ENCODE peak calls at places on chromosomes 4 and X, in nine cellular contexts. P is AG04449, Z is endothelial cell, B is GM13976, F is NB4, N is suprapubic skin, I is fibroblast of mammary gland, O is esophagus squamous epithelium, M is heart right ventricle. G is an unnamed sample.

GRCh38 chr4:164952551-164952950 is 24.9 kb downstream of the TRIM61 start:
- DNase-seq in I (no peak), P (no peak), N (no peak), Z (no peak), B (no peak), F (no peak), O (no peak), M (no peak), G (no peak)

GRCh38 chr4:1323635-1324442 is 23.2 kb upstream of the UVSSA start:
- DNase-seq in F (no peak), I (peak), Z (no peak), O (no peak), N (no peak), B (no peak), P (peak), M (no peak), G (peak)

GRCh38 chrX:81925812-81926211 is 723.9 kb downstream of the SH3BGRL start:
- DNase-seq in F (no peak), N (no peak), M (no peak), B (no peak), I (no peak), P (no peak), Z (no peak), O (no peak), G (no peak)

GRCh38 chr4:61373901-61374611 is 173.9 kb downstream of the ADGRL3 start:
- DNase-seq in N (no peak), B (no peak), O (no peak), P (no peak), I (peak), F (no peak), M (no peak), Z (no peak), G (no peak)

GRCh38 chr4:38612996-38613395 is 51.0 kb upstream of the KLF3 start:
- DNase-seq in O (no peak), M (no peak), F (no peak), P (no peak), I (no peak), B (no peak), N (no peak), Z (no peak), G (no peak)

GRCh38 chr4:24514808-24515207 is 69.5 kb downstream of the DHX15 start:
- DNase-seq in P (no peak), B (peak), N (no peak), M (no peak), F (peak), O (no peak), I (no peak), Z (no peak), G (no peak)

GRCh38 chrX:38929966-38930421 is 128.7 kb downstream of the MID1IP1 start:
- DNase-seq in P (peak), F (peak), O (no peak), N (no peak), Z (no peak), B (no peak), I (peak), M (no peak), G (peak)

GRCh38 chr4:55707507-55707906 is 71.4 kb upstream of the NMU start:
- DNase-seq in P (no peak), O (no peak), N (no peak), B (no peak), I (no peak), F (no peak), Z (no peak), M (no peak), G (no peak)

GRCh38 chr4:184807797-184808718 is 17.7 kb downstream of the ACSL1 start:
- DNase-seq in Z (no peak), N (peak), B (no peak), P (no peak), F (no peak), I (peak), M (no peak), O (no peak), G (no peak)

GRCh38 chr4:20433101-20433705 is 181.5 kb downstream of the SLIT2 start:
- DNase-seq in N (no peak), I (no peak), O (no peak), B (no peak), Z (no peak), M (no peak), P (no peak), F (no peak), G (no peak)

GRCh38 chr4:148284526-148285193 is 157.6 kb downstream of the NR3C2 start:
- DNase-seq in I (no peak), N (no peak), O (no peak), Z (no peak), F (no peak), P (no peak), B (no peak), M (no peak), G (no peak)
- TF ChIP-seq CTCF in I (no peak), N (no peak), O (no peak), Z (no peak), F (no peak), P (no peak), B (no peak), M (peak), G (no peak)

DNA sequence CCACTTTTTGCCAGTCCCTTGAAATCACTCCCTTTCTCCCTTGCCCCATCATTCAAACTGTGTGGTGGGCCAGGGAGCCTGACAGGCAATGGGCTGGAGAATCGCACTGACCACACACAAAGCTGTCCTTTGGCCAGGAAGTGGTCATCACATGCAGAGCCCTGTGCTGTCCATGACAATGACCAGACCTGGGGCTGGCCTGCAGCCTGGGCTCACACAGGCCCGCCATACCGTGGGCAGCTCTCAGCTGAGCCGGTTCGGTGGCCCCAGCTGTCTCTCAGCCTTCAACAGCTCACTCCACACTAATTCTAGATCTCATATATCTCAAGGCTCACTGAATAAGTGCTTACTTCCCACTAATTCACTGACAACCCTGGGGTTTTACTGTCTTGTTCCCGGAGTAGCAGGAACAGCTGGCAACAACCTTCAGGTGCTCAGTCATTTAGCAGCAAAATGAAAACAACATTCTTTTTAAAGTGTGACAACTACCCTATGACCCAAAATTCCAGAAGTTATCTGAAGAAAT is 48.0 kb downstream of the USP46 start:
- DNase-seq in N (no peak), F (no peak), Z (no peak), P (no peak), M (no peak), B (no peak), I (no peak), O (no peak), G (no peak)
- TF ChIP-seq CTCF in N (no peak), F (no peak), Z (no peak), P (no peak), M (no peak), B (no peak), I (no peak), O (no peak), G (no peak)

DNA sequence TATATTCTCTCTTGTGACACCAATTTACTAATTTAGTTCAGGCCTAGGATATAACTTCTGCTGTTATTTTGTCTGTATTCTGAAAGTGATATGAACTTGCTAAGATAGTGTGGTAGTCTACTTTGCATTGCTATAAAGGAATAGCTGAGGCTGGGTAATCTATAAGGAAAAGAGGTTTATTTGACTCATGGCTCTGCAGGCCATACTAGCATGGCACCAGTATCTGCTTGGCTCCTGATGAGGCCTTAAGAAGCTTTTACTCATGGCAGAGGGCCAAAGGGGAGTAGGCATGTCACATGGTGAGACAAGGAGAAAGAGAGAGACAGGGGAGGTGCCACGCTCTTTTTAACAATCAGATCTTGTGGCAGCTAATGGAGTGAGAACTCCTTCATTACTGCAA is 247.3 kb downstream of the GPAT3 start:
- DNase-seq in I (no peak), P (no peak), Z (no peak), B (no peak), N (no peak), O (no peak), M (no peak), F (no peak), G (no peak)
- TF ChIP-seq CTCF in I (no peak), P (no peak), Z (no peak), B (no peak), N (no peak), O (no peak), M (no peak), F (no peak), G (no peak)

GRCh38 chr4:101441446-101441845 is 94.1 kb upstream of the PPP3CA start:
- DNase-seq in P (no peak), B (no peak), F (no peak), I (no peak), N (no peak), M (no peak), O (no peak), Z (no peak), G (no peak)

DNA sequence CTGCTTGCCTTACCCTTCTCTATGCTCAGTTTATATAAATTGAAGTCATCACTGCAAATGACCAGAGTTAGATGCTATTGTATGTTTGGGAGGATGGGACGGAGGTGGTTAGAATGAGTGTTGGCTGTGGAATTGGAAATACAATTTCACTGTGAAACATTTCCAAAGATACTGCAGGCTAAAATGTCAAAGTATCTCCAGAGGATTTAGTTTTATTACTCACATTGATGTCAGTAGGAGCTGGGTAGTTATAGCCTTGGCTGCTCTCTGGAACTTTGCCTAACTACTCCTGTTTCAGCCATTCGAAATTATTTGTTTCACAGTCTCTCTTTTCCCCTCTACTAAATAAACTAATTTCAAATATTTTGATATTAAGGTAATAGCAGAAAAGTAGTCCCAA is 92.6 kb upstream of the PPP3CA start:
- DNase-seq in Z (no peak), M (no peak), I (peak), P (no peak), F (no peak), B (no peak), O (no peak), N (no peak), G (no peak)
- TF ChIP-seq CTCF in Z (no peak), M (no peak), I (no peak), P (no peak), F (no peak), B (no peak), O (no peak), N (no peak), G (no peak)

G was measured in AG09319.